ENCODE peak calls at places on chromosome 2, in ten cellular contexts. One of them, this sample, is unnamed.
A peak's percentile ranks its signal among the peaks of the same experiment; 100 is the strongest.

GRCh38 chr2:108325756-108326155 is 37.1 kb downstream of the SULT1C2 start:
- DNase-seq in SW 1271: no peak
- DNase-seq in mesothelial cell of epicardium: no peak
- DNase-seq in B cell: no peak
- DNase-seq in retina: no peak
- DNase-seq in dorsolateral prefrontal cortex: no peak
- DNase-seq in NCI-H1436 treated with DMSO at 0.1 percent for 48 hours: no peak
- DNase-seq in AG20443: no peak
- DNase-seq in HFFc6: peak; percentile 23
- DNase-seq in stimulated activated CD4-positive, alpha-beta T cell treated with anti-CD3 and anti-CD28 coated beads, Interleukin-15, amount 100 ng/mL, for 1 hour: no peak
- DNase-seq in this sample: no peak

GRCh38 chr2:181074457-181074856 is 94.1 kb downstream of the UBE2E3 start:
- DNase-seq in SW 1271: peak; percentile 14
- DNase-seq in mesothelial cell of epicardium: no peak
- DNase-seq in B cell: no peak
- DNase-seq in retina: no peak
- DNase-seq in dorsolateral prefrontal cortex: no peak
- DNase-seq in NCI-H1436 treated with DMSO at 0.1 percent for 48 hours: no peak
- DNase-seq in AG20443: peak; percentile 5
- DNase-seq in HFFc6: peak; percentile 10
- DNase-seq in stimulated activated CD4-positive, alpha-beta T cell treated with anti-CD3 and anti-CD28 coated beads, Interleukin-15, amount 100 ng/mL, for 1 hour: no peak
- DNase-seq in this sample: no peak

GRCh38 chr2:144479138-144479537 is 40.8 kb downstream of the ZEB2 start:
- DNase-seq in SW 1271: no peak
- DNase-seq in mesothelial cell of epicardium: no peak
- DNase-seq in B cell: no peak
- DNase-seq in retina: no peak
- DNase-seq in dorsolateral prefrontal cortex: no peak
- DNase-seq in NCI-H1436 treated with DMSO at 0.1 percent for 48 hours: no peak
- DNase-seq in AG20443: peak; percentile 52
- DNase-seq in HFFc6: peak; percentile 30
- DNase-seq in stimulated activated CD4-positive, alpha-beta T cell treated with anti-CD3 and anti-CD28 coated beads, Interleukin-15, amount 100 ng/mL, for 1 hour: no peak
- DNase-seq in this sample: no peak

GRCh38 chr2:150872919-150873772 is 385.7 kb upstream of the RND3 start:
- DNase-seq in SW 1271: no peak
- DNase-seq in mesothelial cell of epicardium: no peak
- DNase-seq in B cell: no peak
- DNase-seq in retina: peak; percentile 51
- DNase-seq in dorsolateral prefrontal cortex: no peak
- DNase-seq in NCI-H1436 treated with DMSO at 0.1 percent for 48 hours: no peak
- DNase-seq in AG20443: peak; percentile 14
- DNase-seq in HFFc6: no peak
- DNase-seq in stimulated activated CD4-positive, alpha-beta T cell treated with anti-CD3 and anti-CD28 coated beads, Interleukin-15, amount 100 ng/mL, for 1 hour: no peak
- DNase-seq in this sample: no peak

GRCh38 chr2:75076088-75076487 is 117.6 kb downstream of the POLE4 start:
- DNase-seq in SW 1271: no peak
- DNase-seq in mesothelial cell of epicardium: no peak
- DNase-seq in B cell: no peak
- DNase-seq in retina: peak; percentile 48
- DNase-seq in dorsolateral prefrontal cortex: no peak
- DNase-seq in NCI-H1436 treated with DMSO at 0.1 percent for 48 hours: peak; percentile 94
- DNase-seq in AG20443: no peak
- DNase-seq in HFFc6: no peak
- DNase-seq in stimulated activated CD4-positive, alpha-beta T cell treated with anti-CD3 and anti-CD28 coated beads, Interleukin-15, amount 100 ng/mL, for 1 hour: no peak
- DNase-seq in this sample: no peak

GRCh38 chr2:118853647-118854367 is 6.4 kb upstream of the EN1 start:
- DNase-seq in SW 1271: no peak
- DNase-seq in mesothelial cell of epicardium: no peak
- DNase-seq in B cell: peak; percentile 14
- DNase-seq in retina: peak; percentile 35
- DNase-seq in dorsolateral prefrontal cortex: peak; percentile 23
- DNase-seq in NCI-H1436 treated with DMSO at 0.1 percent for 48 hours: no peak
- DNase-seq in AG20443: no peak
- DNase-seq in HFFc6: no peak
- DNase-seq in stimulated activated CD4-positive, alpha-beta T cell treated with anti-CD3 and anti-CD28 coated beads, Interleukin-15, amount 100 ng/mL, for 1 hour: no peak
- DNase-seq in this sample: no peak

GRCh38 chr2:112915300-112916144 is 4.6 kb downstream of the IL37 start:
- DNase-seq in SW 1271: no peak
- DNase-seq in mesothelial cell of epicardium: no peak
- DNase-seq in B cell: no peak
- DNase-seq in retina: no peak
- DNase-seq in dorsolateral prefrontal cortex: no peak
- DNase-seq in NCI-H1436 treated with DMSO at 0.1 percent for 48 hours: no peak
- DNase-seq in AG20443: no peak
- DNase-seq in HFFc6: no peak
- DNase-seq in stimulated activated CD4-positive, alpha-beta T cell treated with anti-CD3 and anti-CD28 coated beads, Interleukin-15, amount 100 ng/mL, for 1 hour: no peak
- DNase-seq in this sample: no peak

GRCh38 chr2:161592713-161593112 is 31.5 kb upstream of the SLC4A10 start:
- DNase-seq in SW 1271: no peak
- DNase-seq in mesothelial cell of epicardium: no peak
- DNase-seq in B cell: no peak
- DNase-seq in retina: no peak
- DNase-seq in dorsolateral prefrontal cortex: no peak
- DNase-seq in NCI-H1436 treated with DMSO at 0.1 percent for 48 hours: no peak
- DNase-seq in AG20443: no peak
- DNase-seq in HFFc6: no peak
- DNase-seq in stimulated activated CD4-positive, alpha-beta T cell treated with anti-CD3 and anti-CD28 coated beads, Interleukin-15, amount 100 ng/mL, for 1 hour: no peak
- DNase-seq in this sample: no peak

GRCh38 chr2:37283207-37283606 is 41.4 kb downstream of the PRKD3 start:
- DNase-seq in SW 1271: no peak
- DNase-seq in mesothelial cell of epicardium: no peak
- DNase-seq in B cell: no peak
- DNase-seq in retina: no peak
- DNase-seq in dorsolateral prefrontal cortex: no peak
- DNase-seq in NCI-H1436 treated with DMSO at 0.1 percent for 48 hours: no peak
- DNase-seq in AG20443: peak; percentile 65
- DNase-seq in HFFc6: peak; percentile 88
- DNase-seq in stimulated activated CD4-positive, alpha-beta T cell treated with anti-CD3 and anti-CD28 coated beads, Interleukin-15, amount 100 ng/mL, for 1 hour: no peak
- DNase-seq in this sample: no peak

GRCh38 chr2:68253211-68254068 is 1.1 kb upstream of the PPP3R1 start:
- DNase-seq in SW 1271: no peak
- DNase-seq in mesothelial cell of epicardium: no peak
- DNase-seq in B cell: peak; percentile 43
- DNase-seq in retina: peak; percentile 56
- DNase-seq in dorsolateral prefrontal cortex: no peak
- DNase-seq in NCI-H1436 treated with DMSO at 0.1 percent for 48 hours: no peak
- DNase-seq in AG20443: no peak
- DNase-seq in HFFc6: no peak
- DNase-seq in stimulated activated CD4-positive, alpha-beta T cell treated with anti-CD3 and anti-CD28 coated beads, Interleukin-15, amount 100 ng/mL, for 1 hour: peak; percentile 8
- DNase-seq in this sample: no peak